ENCODE peak calls at places on chromosomes 13 and 19, in seven cellular contexts. C is AG09309, L is AG04450, N is fibroblast of villous mesenchyme, G is dorsolateral prefrontal cortex, S is mucosa of descending colon, R is astrocyte of the spinal cord. Q is an unnamed sample.

GRCh38 chr19:17735410-17735809 is 15.9 kb upstream of the FCHO1 start:
- DNase-seq in C (no peak), L (no peak), N (no peak), G (no peak), S (no peak), R (no peak), Q (no peak)

GRCh38 chr13:90984737-90985136 is 362.8 kb upstream of the MIR17HG start:
- DNase-seq in C (no peak), L (no peak), N (no peak), G (no peak), S (no peak), R (no peak), Q (no peak)

GRCh38 chr13:100506154-100506553 is 82.4 kb downstream of the GGACT start:
- DNase-seq in C (no peak), L (no peak), N (no peak), G (no peak), S (no peak), R (no peak), Q (no peak)

GRCh38 chr19:4516939-4517300 is 1.4 kb downstream of the PLIN4 start:
- DNase-seq in C (no peak), L (no peak), N (no peak), G (no peak), S (no peak), R (no peak), Q (no peak)

GRCh38 chr13:69458013-69458412 is 649.6 kb upstream of the ATXN8OS start:
- DNase-seq in C (no peak), L (no peak), N (no peak), G (no peak), S (no peak), R (no peak), Q (no peak)

GRCh38 chr13:93746589-93746988 is 520.0 kb downstream of the GPC6 start:
- DNase-seq in C (no peak), L (no peak), N (no peak), G (no peak), S (no peak), R (no peak), Q (no peak)

GRCh38 chr19:49684251-49684982 is 5.0 kb upstream of the ADM5 start:
- DNase-seq in C (no peak), L (no peak), N (no peak), G (no peak), S (no peak), R (no peak), Q (no peak)

GRCh38 chr19:3062165-3063105 is at the start of gene TLE5:
- DNase-seq in C (no peak), L (no peak), N (peak), G (peak), S (peak), R (no peak), Q (no peak)

GRCh38 chr13:32075150-32075851 is 43.7 kb downstream of the FRY start:
- DNase-seq in C (no peak), L (no peak), N (no peak), G (no peak), S (no peak), R (no peak), Q (no peak)

GRCh38 chr13:110187501-110188161 is 119.3 kb downstream of the COL4A1 start:
- DNase-seq in C (peak), L (peak), N (peak), G (no peak), S (no peak), R (peak), Q (peak)

GRCh38 chr19:20787766-20788165 is 11.7 kb downstream of the ZNF66 start:
- DNase-seq in C (no peak), L (no peak), N (no peak), G (no peak), S (no peak), R (no peak), Q (no peak)

GRCh38 chr19:54576411-54576976 is 2.9 kb downstream of the LILRA2 start:
- DNase-seq in C (no peak), L (no peak), N (no peak), G (no peak), S (no peak), R (no peak), Q (no peak)

GRCh38 chr13:46303743-46304385 is 83.2 kb downstream of the RUBCNL start:
- DNase-seq in C (no peak), L (no peak), N (no peak), G (no peak), S (no peak), R (no peak), Q (no peak)

GRCh38 chr19:38362076-38362945 is 12.1 kb upstream of the PSMD8 start:
- DNase-seq in C (no peak), L (no peak), N (peak), G (peak), S (peak), R (peak), Q (peak)

GRCh38 chr13:102945324-102945815 is 99.5 kb downstream of the ERCC5 start:
- DNase-seq in C (no peak), L (no peak), N (no peak), G (no peak), S (no peak), R (no peak), Q (no peak)

GRCh38 chr19:35105411-35106290 is 10.0 kb upstream of the FXYD3 start:
- DNase-seq in C (no peak), L (no peak), N (no peak), G (no peak), S (no peak), R (no peak), Q (no peak)

GRCh38 chr13:22793598-22794134 is 387.1 kb upstream of the SGCG start:
- DNase-seq in C (no peak), L (no peak), N (no peak), G (no peak), S (no peak), R (peak), Q (no peak)

GRCh38 chr13:55359067-55359466 is 1781.7 kb upstream of the PRR20A start:
- DNase-seq in C (no peak), L (no peak), N (no peak), G (no peak), S (no peak), R (no peak), Q (no peak)

GRCh38 chr19:44789943-44790467 is 12.3 kb downstream of the CBLC start:
- DNase-seq in C (no peak), L (no peak), N (no peak), G (no peak), S (no peak), R (no peak), Q (no peak)

GRCh38 chr13:43783820-43784219 is 3.0 kb downstream of the ENOX1 start:
- DNase-seq in C (no peak), L (no peak), N (peak), G (no peak), S (no peak), R (peak), Q (peak)

GRCh38 chr13:41492432-41493267 is 35.3 kb downstream of the RGCC start:
- DNase-seq in C (no peak), L (no peak), N (no peak), G (no peak), S (no peak), R (no peak), Q (no peak)

GRCh38 chr19:34172661-34173144 is 399 bp downstream of the LSM14A start:
- DNase-seq in C (no peak), L (no peak), N (no peak), G (no peak), S (no peak), R (peak), Q (no peak)

GRCh38 chr19:29887498-29887897 is 54.5 kb upstream of the URI1 start:
- DNase-seq in C (no peak), L (no peak), N (no peak), G (no peak), S (no peak), R (no peak), Q (peak)

GRCh38 chr19:57351867-57352266 is 796 bp downstream of the ZNF304 start:
- DNase-seq in C (no peak), L (no peak), N (peak), G (no peak), S (no peak), R (no peak), Q (peak)

GRCh38 chr13:27928353-27928804 is 8.6 kb downstream of the PDX1 start:
- DNase-seq in C (no peak), L (no peak), N (no peak), G (no peak), S (no peak), R (no peak), Q (no peak)

GRCh38 chr13:41017744-41018582 is 1.2 kb downstream of the ELF1 start:
- DNase-seq in C (no peak), L (no peak), N (no peak), G (no peak), S (no peak), R (no peak), Q (no peak)

GRCh38 chr13:21964686-21965085 is 293.8 kb downstream of the FGF9 start:
- DNase-seq in C (no peak), L (no peak), N (no peak), G (no peak), S (no peak), R (no peak), Q (no peak)

GRCh38 chr19:46839752-46840151 is 10.9 kb downstream of the AP2S1 start:
- DNase-seq in C (no peak), L (no peak), N (no peak), G (no peak), S (peak), R (no peak), Q (no peak)

GRCh38 chr19:51807111-51807701 is 12.2 kb downstream of the FPR3 start:
- DNase-seq in C (no peak), L (no peak), N (peak), G (no peak), S (no peak), R (peak), Q (no peak)

GRCh38 chr19:2032296-2032941 is 16.9 kb upstream of the BTBD2 start:
- DNase-seq in C (no peak), L (no peak), N (peak), G (peak), S (peak), R (peak), Q (peak)

GRCh38 chr19:17148130-17148529 is 67.0 kb upstream of the USE1 start:
- DNase-seq in C (no peak), L (no peak), N (no peak), G (no peak), S (no peak), R (no peak), Q (no peak)

GRCh38 chr13:46355906-46356305 is 31.1 kb downstream of the RUBCNL start:
- DNase-seq in C (no peak), L (no peak), N (no peak), G (no peak), S (no peak), R (no peak), Q (no peak)

GRCh38 chr19:32200312-32201038 is 144.9 kb upstream of the ZNF507 start:
- DNase-seq in C (no peak), L (no peak), N (no peak), G (peak), S (no peak), R (no peak), Q (no peak)

GRCh38 chr13:89097994-89098393 is 1426.8 kb downstream of the SLITRK5 start:
- DNase-seq in C (no peak), L (no peak), N (no peak), G (no peak), S (no peak), R (no peak), Q (no peak)

GRCh38 chr13:97413694-97414093 is 20.3 kb upstream of the RAP2A start:
- DNase-seq in C (no peak), L (no peak), N (no peak), G (no peak), S (no peak), R (no peak), Q (no peak)

DNA sequence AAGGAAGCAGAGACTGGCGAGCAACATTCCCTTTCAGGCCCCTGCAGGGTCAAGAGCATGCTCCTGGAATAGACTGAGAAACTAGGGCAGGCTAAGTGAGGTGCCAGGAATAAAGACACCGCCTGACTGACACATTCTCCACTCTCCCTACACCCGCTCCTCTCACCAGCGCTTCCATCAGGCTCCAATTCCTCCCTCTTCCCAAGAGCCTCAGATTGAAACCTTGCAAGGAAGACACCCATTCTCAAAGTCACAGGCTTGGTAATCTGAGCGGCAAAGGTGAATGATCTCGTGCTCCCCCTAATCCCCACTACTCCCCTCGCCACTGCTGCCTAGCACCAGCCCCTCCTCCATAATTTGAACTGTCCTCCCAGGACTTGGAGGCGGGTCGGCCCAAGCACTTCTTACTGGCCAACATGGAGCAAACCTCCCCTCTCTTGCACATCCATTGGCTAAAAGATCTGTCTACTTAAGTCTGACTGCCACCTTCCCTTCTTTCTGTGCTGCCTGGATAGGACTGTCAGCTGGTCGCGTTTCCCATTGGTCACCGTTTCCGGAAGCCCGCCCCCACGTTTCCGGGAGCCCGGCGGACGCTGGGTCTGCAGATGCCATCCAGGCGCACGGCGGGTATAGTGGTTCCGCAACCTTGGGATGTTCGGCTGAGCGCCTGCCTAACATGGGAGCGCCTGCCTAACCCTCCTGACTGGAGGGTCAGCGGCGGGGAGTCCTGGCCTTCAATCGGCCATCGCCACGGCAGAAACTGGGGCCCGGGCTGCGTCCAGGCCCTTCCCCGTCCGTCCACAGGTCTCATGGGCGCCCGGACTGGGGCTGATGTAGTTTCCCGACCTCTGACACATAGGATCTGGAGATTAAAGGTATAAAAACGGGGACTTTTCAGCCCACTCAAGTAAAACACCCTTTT is 33.6 kb downstream of the ZNF383 start:
- DNase-seq in C (peak), L (peak), N (peak), G (peak), S (peak), R (peak), Q (peak)
- H3K4me3 ChIP-seq in C (peak), L (peak), N (peak), G (peak), S (no peak), R (peak), Q (peak)

GRCh38 chr19:13195678-13196077 is 45.5 kb downstream of the IER2 start:
- DNase-seq in C (no peak), L (no peak), N (no peak), G (no peak), S (peak), R (no peak), Q (no peak)
- TF ChIP-seq CTCF in C (no peak), L (no peak), N (no peak), G (no peak), S (no peak), R (no peak), Q (no peak)

GRCh38 chr13:37870895-37871550 is 1.5 kb upstream of the TRPC4 start:
- DNase-seq in C (no peak), L (no peak), N (peak), G (no peak), S (no peak), R (peak), Q (peak)
- H3K4me3 ChIP-seq in C (peak), L (peak), N (peak), G (peak), S (no peak), R (peak), Q (no peak)

GRCh38 chr13:30334663-30335386 is 27.5 kb upstream of the KATNAL1 start:
- DNase-seq in C (no peak), L (no peak), N (peak), G (no peak), S (no peak), R (peak), Q (peak)
- TF ChIP-seq CTCF in C (peak), L (peak), N (peak), G (peak), S (peak), R (peak), Q (peak)

DNA sequence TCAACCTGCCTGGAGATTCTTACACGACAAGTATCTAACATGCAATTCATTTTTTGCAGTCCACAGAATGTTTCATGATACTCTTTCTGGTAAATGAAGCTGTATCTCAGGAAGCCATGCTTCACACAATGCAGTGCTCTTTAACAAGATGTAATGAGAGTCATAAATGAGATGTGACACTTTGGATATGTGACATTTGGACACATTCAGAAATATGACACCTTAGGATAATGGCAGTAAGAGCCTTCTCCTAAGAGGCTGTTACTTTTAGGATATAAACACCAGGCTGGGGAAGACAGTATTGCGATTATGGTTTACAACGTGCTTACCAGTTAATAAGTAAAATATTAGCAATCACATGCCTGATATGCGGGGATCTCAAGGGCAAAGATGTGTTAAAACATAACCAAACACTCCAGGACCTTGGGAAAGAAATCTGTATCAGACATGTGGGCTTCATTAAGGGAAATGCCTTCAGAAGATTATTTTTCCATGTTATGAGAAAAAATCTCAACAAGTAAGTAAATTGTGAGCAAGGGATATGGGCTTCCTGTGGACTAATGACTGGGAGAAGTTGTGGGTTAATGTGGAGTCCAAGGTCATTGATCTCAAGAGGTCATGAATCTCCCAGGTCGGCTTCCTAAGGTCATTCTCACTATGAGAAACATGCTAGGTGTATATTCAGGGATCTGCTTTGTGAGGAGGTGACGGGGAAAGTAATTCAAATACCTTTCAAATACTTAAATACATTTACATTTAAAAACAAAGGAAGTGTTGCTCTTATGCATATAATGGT is 105.3 kb downstream of the STARD13 start:
- DNase-seq in C (no peak), L (no peak), N (peak), G (no peak), S (no peak), R (no peak), Q (no peak)
- H3K4me3 ChIP-seq in C (no peak), L (no peak), N (no peak), G (no peak), S (no peak), R (no peak), Q (no peak)

DNA sequence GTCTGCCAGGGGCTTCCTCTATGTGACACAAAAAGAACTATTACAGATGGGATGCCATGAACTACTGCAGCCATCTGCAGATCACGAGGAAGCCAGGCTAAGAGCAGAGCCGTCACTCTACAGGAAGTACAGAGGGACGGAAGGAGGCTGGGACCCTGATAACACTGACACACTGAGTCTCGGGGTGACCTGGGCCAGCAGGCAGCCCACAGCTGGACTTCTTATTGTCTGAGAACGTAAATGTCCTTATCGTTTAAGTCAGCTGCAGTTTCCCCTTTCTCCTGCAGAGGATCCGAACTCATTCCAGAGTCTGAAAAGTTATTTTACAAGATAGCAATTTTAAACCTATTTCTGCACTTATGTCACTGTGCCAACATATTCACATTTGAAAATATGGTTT is 20.7 kb downstream of the PARP4 start:
- DNase-seq in C (no peak), L (no peak), N (no peak), G (no peak), S (no peak), R (no peak), Q (no peak)
- TF ChIP-seq CTCF in C (no peak), L (peak), N (peak), G (no peak), S (no peak), R (peak), Q (peak)

GRCh38 chr19:310141-310651 is 19.0 kb upstream of the PLPP2 start:
- DNase-seq in C (no peak), L (peak), N (peak), G (no peak), S (no peak), R (peak), Q (peak)

GRCh38 chr19:310781-311496 is 19.7 kb upstream of the PLPP2 start:
- DNase-seq in C (no peak), L (no peak), N (no peak), G (no peak), S (no peak), R (no peak), Q (no peak)

GRCh38 chr19:308471-309205 is 17.4 kb upstream of the PLPP2 start:
- DNase-seq in C (no peak), L (no peak), N (no peak), G (no peak), S (no peak), R (no peak), Q (no peak)

GRCh38 chr19:307793-308420 is 16.7 kb upstream of the PLPP2 start:
- DNase-seq in C (no peak), L (no peak), N (no peak), G (no peak), S (no peak), R (no peak), Q (no peak)

GRCh38 chr19:309206-309565 is 18.0 kb upstream of the PLPP2 start:
- DNase-seq in C (no peak), L (no peak), N (no peak), G (no peak), S (no peak), R (no peak), Q (no peak)
- H3K4me3 ChIP-seq in C (no peak), L (no peak), N (no peak), G (peak), S (no peak), R (no peak), Q (no peak)

GRCh38 chr13:24313449-24313848 is 4.1 kb downstream of the C1QTNF9 start:
- DNase-seq in C (no peak), L (no peak), N (no peak), G (no peak), S (no peak), R (no peak), Q (peak)
- TF ChIP-seq CTCF in C (peak), L (peak), N (peak), G (no peak), S (no peak), R (peak), Q (peak)

DNA sequence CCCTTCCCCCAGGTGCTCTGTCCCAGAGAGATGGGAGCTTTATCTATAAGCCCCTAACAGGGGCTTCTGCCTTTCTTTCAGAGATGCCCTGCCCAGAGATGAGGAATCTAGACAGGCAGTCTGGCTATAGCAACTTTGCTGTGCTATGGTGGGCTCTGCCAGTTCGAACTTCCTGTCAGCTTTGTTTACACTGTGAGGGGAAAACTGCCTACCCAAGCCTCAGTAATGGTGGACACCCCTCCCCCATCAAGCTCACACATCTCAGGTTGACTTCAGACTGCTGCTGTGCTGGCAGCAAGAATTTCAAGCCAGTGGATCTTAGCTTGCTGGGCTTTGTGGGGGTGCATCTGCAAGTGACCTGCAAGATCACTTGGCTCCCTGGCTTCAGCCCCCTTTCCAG is 21.5 kb downstream of the CYSLTR2 start:
- DNase-seq in C (no peak), L (no peak), N (no peak), G (no peak), S (no peak), R (no peak), Q (no peak)
- H3K4me3 ChIP-seq in C (no peak), L (no peak), N (no peak), G (no peak), S (no peak), R (no peak), Q (no peak)